ENCODE peak calls at places on chromosomes 11 and 22, in four cellular contexts. One of them, this sample, is unnamed.
A peak's percentile ranks its signal among the peaks of the same experiment; 100 is the strongest.

GRCh38 chr22:19574247-19574646 is 50.0 kb upstream of the CLDN5 start:
- DNase-seq in K562: peak; percentile 41
- DNase-seq in HepG2: no peak
- DNase-seq in H1: no peak
- DNase-seq in this sample: no peak

GRCh38 chr11:112806876-112807275 is 154.3 kb upstream of the NCAM1 start:
- DNase-seq in K562: no peak
- DNase-seq in HepG2: no peak
- DNase-seq in H1: no peak
- DNase-seq in this sample: no peak

GRCh38 chr22:45503816-45504702 is 1.4 kb downstream of the FBLN1 start:
- DNase-seq in K562: no peak
- DNase-seq in HepG2: no peak
- DNase-seq in H1: peak; percentile 53
- DNase-seq in this sample: no peak

GRCh38 chr22:24741357-24741756 is 33.2 kb downstream of the PIWIL3 start:
- DNase-seq in K562: no peak
- DNase-seq in HepG2: no peak
- DNase-seq in H1: no peak
- DNase-seq in this sample: no peak

GRCh38 chr11:2576536-2576935 is 123.3 kb downstream of the KCNQ1OT1 start:
- DNase-seq in K562: no peak
- DNase-seq in HepG2: no peak
- DNase-seq in H1: no peak
- DNase-seq in this sample: no peak

GRCh38 chr11:96109265-96110030 is 185.5 kb upstream of the MTMR2 start:
- DNase-seq in K562: no peak
- DNase-seq in HepG2: peak; percentile 15
- DNase-seq in H1: no peak
- DNase-seq in this sample: no peak

GRCh38 chr11:64571410-64572091 is 19.5 kb upstream of the SLC22A12 start:
- DNase-seq in K562: peak; percentile 70
- DNase-seq in HepG2: peak; percentile 28
- DNase-seq in H1: no peak
- DNase-seq in this sample: no peak

GRCh38 chr11:93192163-93192562 is 5.6 kb downstream of the SLC36A4 start:
- DNase-seq in K562: peak; percentile 6
- DNase-seq in HepG2: no peak
- DNase-seq in H1: no peak
- DNase-seq in this sample: no peak

GRCh38 chr11:24965780-24966179 is 468.9 kb downstream of the LUZP2 start:
- DNase-seq in K562: no peak
- DNase-seq in HepG2: no peak
- DNase-seq in H1: no peak
- DNase-seq in this sample: no peak

GRCh38 chr11:65215441-65216076 is 33.8 kb downstream of the CAPN1 start:
- DNase-seq in K562: peak; percentile 19
- DNase-seq in HepG2: no peak
- DNase-seq in H1: no peak
- DNase-seq in this sample: no peak

GRCh38 chr11:33530824-33531223 is 169.8 kb downstream of the C11orf91 start:
- DNase-seq in K562: no peak
- DNase-seq in HepG2: no peak
- DNase-seq in H1: no peak
- DNase-seq in this sample: no peak

GRCh38 chr22:28607710-28608109 is 71.9 kb downstream of the TTC28 start:
- DNase-seq in K562: no peak
- DNase-seq in HepG2: no peak
- DNase-seq in H1: no peak
- DNase-seq in this sample: no peak

GRCh38 chr22:39494471-39495120 is 7.5 kb upstream of the MIEF1 start:
- DNase-seq in K562: no peak
- DNase-seq in HepG2: no peak
- DNase-seq in H1: no peak
- DNase-seq in this sample: no peak

GRCh38 chr22:29030016-29030617 is 31.5 kb downstream of the C22orf31 start:
- DNase-seq in K562: no peak
- DNase-seq in HepG2: peak; percentile 72
- DNase-seq in H1: no peak
- DNase-seq in this sample: no peak

GRCh38 chr11:126722956-126723664 is 277.5 kb downstream of the KIRREL3 start:
- DNase-seq in K562: no peak
- DNase-seq in HepG2: no peak
- DNase-seq in H1: no peak
- DNase-seq in this sample: no peak

GRCh38 chr22:36921309-36922096 is 8.1 kb downstream of the CSF2RB start:
- DNase-seq in K562: no peak
- DNase-seq in HepG2: no peak
- DNase-seq in H1: no peak
- DNase-seq in this sample: peak; percentile 69

GRCh38 chr11:130830563-130830950 is 85.7 kb downstream of the SNX19 start:
- DNase-seq in K562: no peak
- DNase-seq in HepG2: no peak
- DNase-seq in H1: no peak
- DNase-seq in this sample: no peak

GRCh38 chr11:123111465-123111864 is 49.5 kb upstream of the HSPA8 start:
- DNase-seq in K562: peak; percentile 57
- DNase-seq in HepG2: peak; percentile 38
- DNase-seq in H1: no peak
- DNase-seq in this sample: no peak

GRCh38 chr11:84295815-84296214 is 1009.6 kb upstream of the CCDC90B start:
- DNase-seq in K562: no peak
- DNase-seq in HepG2: no peak
- DNase-seq in H1: no peak
- DNase-seq in this sample: no peak

GRCh38 chr11:84292955-84293354 is 1006.8 kb upstream of the CCDC90B start:
- DNase-seq in K562: no peak
- DNase-seq in HepG2: no peak
- DNase-seq in H1: no peak
- DNase-seq in this sample: no peak

GRCh38 chr11:84289381-84289906 is 1003.3 kb upstream of the CCDC90B start:
- DNase-seq in K562: no peak
- DNase-seq in HepG2: no peak
- DNase-seq in H1: no peak
- DNase-seq in this sample: peak; percentile 55

GRCh38 chr11:84291996-84292395 is 1005.8 kb upstream of the CCDC90B start:
- DNase-seq in K562: no peak
- DNase-seq in HepG2: no peak
- DNase-seq in H1: no peak
- DNase-seq in this sample: no peak

GRCh38 chr11:84290647-84291046 is 1004.5 kb upstream of the CCDC90B start:
- DNase-seq in K562: no peak
- DNase-seq in HepG2: no peak
- DNase-seq in H1: no peak
- DNase-seq in this sample: no peak
- H2AFZ ChIP-seq in K562: no peak overlapping the region
- H2AFZ ChIP-seq in HepG2: no peak overlapping the region
- H2AFZ ChIP-seq in H1: no peak overlapping the region
- H2AFZ ChIP-seq in this sample: no peak overlapping the region

GRCh38 chr22:22933807-22934542 is 46.4 kb downstream of the IGLL5 start:
- DNase-seq in K562: peak; percentile 57
- DNase-seq in HepG2: no peak
- DNase-seq in H1: no peak
- DNase-seq in this sample: no peak
- H3K9ac ChIP-seq in K562: no peak overlapping the region
- H3K9ac ChIP-seq in HepG2: no peak overlapping the region
- H3K9ac ChIP-seq in H1: no peak overlapping the region
- H3K9ac ChIP-seq in this sample: peak overlapping the region; percentile 74

GRCh38 chr11:10911907-10912306 is 54.1 kb upstream of the ZBED5 start:
- DNase-seq in K562: no peak
- DNase-seq in HepG2: no peak
- DNase-seq in H1: no peak
- DNase-seq in this sample: no peak
- TF ChIP-seq HDAC6 in K562: no peak
- TF ChIP-seq HDAC6 in HepG2: no peak
- TF ChIP-seq HDAC6 in H1: no peak
- TF ChIP-seq HDAC6 in this sample: no peak

GRCh38 chr11:88520391-88520790 is 182.9 kb upstream of the CTSC start:
- DNase-seq in K562: no peak
- DNase-seq in HepG2: no peak
- DNase-seq in H1: no peak
- DNase-seq in this sample: no peak

GRCh38 chr11:88523362-88524028 is 186.0 kb upstream of the CTSC start:
- DNase-seq in K562: no peak
- DNase-seq in HepG2: no peak
- DNase-seq in H1: no peak
- DNase-seq in this sample: no peak

GRCh38 chr11:88522624-88523361 is 185.3 kb upstream of the CTSC start:
- DNase-seq in K562: no peak
- DNase-seq in HepG2: no peak
- DNase-seq in H1: no peak
- DNase-seq in this sample: no peak

GRCh38 chr11:88521354-88522310 is 184.1 kb upstream of the CTSC start:
- DNase-seq in K562: no peak
- DNase-seq in HepG2: no peak
- DNase-seq in H1: no peak
- DNase-seq in this sample: no peak
- H2AFZ ChIP-seq in K562: no peak overlapping the region
- H2AFZ ChIP-seq in HepG2: no peak overlapping the region
- H2AFZ ChIP-seq in H1: peak overlapping the region; percentile 56
- H2AFZ ChIP-seq in this sample: no peak overlapping the region

DNA sequence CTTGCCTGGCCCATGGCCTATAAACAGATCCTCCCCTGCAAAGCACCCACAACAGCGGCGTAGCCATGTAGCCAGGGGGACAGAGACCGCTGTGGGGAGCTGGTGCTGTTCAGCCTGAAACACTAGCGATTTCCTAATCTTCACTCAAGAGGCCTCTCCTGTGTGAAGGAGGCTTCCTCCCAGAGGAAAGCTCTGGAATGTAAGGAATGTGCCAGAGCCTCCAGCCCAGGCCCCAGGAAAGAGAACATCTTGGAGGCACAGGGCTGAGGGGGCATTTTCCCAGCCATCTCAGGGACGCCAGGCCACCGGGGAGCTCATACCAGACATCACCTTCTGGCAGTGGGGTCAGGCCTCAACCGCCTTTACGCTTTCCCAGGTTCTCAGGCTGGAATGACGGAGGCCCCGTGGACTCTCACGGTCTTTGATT is 24.0 kb downstream of the MIAT start:
- DNase-seq in K562: no peak
- DNase-seq in HepG2: no peak
- DNase-seq in H1: no peak
- DNase-seq in this sample: no peak
- H3K9ac ChIP-seq in K562: no peak overlapping the region
- H3K9ac ChIP-seq in HepG2: no peak overlapping the region
- H3K9ac ChIP-seq in H1: no peak overlapping the region
- H3K9ac ChIP-seq in this sample: no peak overlapping the region

GRCh38 chr11:83609181-83609580 is 323.0 kb upstream of the CCDC90B start:
- DNase-seq in K562: no peak
- DNase-seq in HepG2: no peak
- DNase-seq in H1: no peak
- DNase-seq in this sample: no peak
- TF ChIP-seq HDAC6 in K562: no peak
- TF ChIP-seq HDAC6 in HepG2: no peak
- TF ChIP-seq HDAC6 in H1: no peak
- TF ChIP-seq HDAC6 in this sample: no peak

GRCh38 chr11:46120361-46120710 is 918 bp downstream of the PHF21A start:
- DNase-seq in K562: peak; percentile 54
- DNase-seq in HepG2: no peak
- DNase-seq in H1: no peak
- DNase-seq in this sample: no peak
- H2AFZ ChIP-seq in K562: no peak overlapping the region
- H2AFZ ChIP-seq in HepG2: no peak overlapping the region
- H2AFZ ChIP-seq in H1: no peak overlapping the region
- H2AFZ ChIP-seq in this sample: no peak overlapping the region

GRCh38 chr11:73760066-73760679 is 701 bp downstream of the RAB6A start:
- DNase-seq in K562: peak; percentile 63
- DNase-seq in HepG2: no peak
- DNase-seq in H1: no peak
- DNase-seq in this sample: no peak

GRCh38 chr11:73760680-73761402 is at the start of gene RAB6A:
- DNase-seq in K562: peak; percentile 99
- DNase-seq in HepG2: peak; percentile 98
- DNase-seq in H1: peak; percentile 100
- DNase-seq in this sample: peak; percentile 98

GRCh38 chr11:73759520-73760065 is 1.3 kb downstream of the RAB6A start:
- DNase-seq in K562: no peak
- DNase-seq in HepG2: no peak
- DNase-seq in H1: no peak
- DNase-seq in this sample: no peak

GRCh38 chr11:73762732-73763131 is 1.9 kb upstream of the RAB6A start:
- DNase-seq in K562: no peak
- DNase-seq in HepG2: no peak
- DNase-seq in H1: no peak
- DNase-seq in this sample: no peak

GRCh38 chr11:73761403-73761945 is 600 bp upstream of the RAB6A start:
- DNase-seq in K562: no peak
- DNase-seq in HepG2: no peak
- DNase-seq in H1: no peak
- DNase-seq in this sample: no peak
- H3K9ac ChIP-seq in K562: peak overlapping the region; percentile 62
- H3K9ac ChIP-seq in HepG2: peak overlapping the region; percentile 59
- H3K9ac ChIP-seq in H1: no peak overlapping the region
- H3K9ac ChIP-seq in this sample: peak overlapping the region; percentile 29

GRCh38 chr22:46864314-46865051 is 102.0 kb downstream of the TBC1D22A start:
- DNase-seq in K562: no peak
- DNase-seq in HepG2: peak; percentile 88
- DNase-seq in H1: no peak
- DNase-seq in this sample: no peak
- TF ChIP-seq HDAC6 in K562: no peak
- TF ChIP-seq HDAC6 in HepG2: no peak
- TF ChIP-seq HDAC6 in H1: no peak
- TF ChIP-seq HDAC6 in this sample: no peak